ENCODE peak calls at places on chromosomes 7 and 10, in six cellular contexts. One of them, this sample, is unnamed.

GRCh38 chr7:1769286-1770200 is 99.5 kb downstream of the ELFN1 start:
- DNase-seq in HepG2: no peak
- DNase-seq in HCT116: no peak
- DNase-seq in K562: no peak
- DNase-seq in GM12878: no peak
- DNase-seq in H1: no peak
- DNase-seq in this sample: no peak

GRCh38 chr10:71719464-71720303 is at the start of gene C10orf105:
- DNase-seq in H1: no peak
- DNase-seq in K562: no peak
- DNase-seq in HepG2: no peak
- DNase-seq in HCT116: no peak
- DNase-seq in GM12878: no peak
- DNase-seq in this sample: no peak

GRCh38 chr10:44173558-44173894 is 211.4 kb downstream of the CXCL12 start:
- DNase-seq in K562: no peak
- DNase-seq in HepG2: no peak
- DNase-seq in HCT116: no peak
- DNase-seq in GM12878: no peak
- DNase-seq in H1: no peak
- DNase-seq in this sample: no peak

GRCh38 chr10:102152545-102152890 is 329 bp downstream of the NOLC1 start:
- DNase-seq in HCT116: no peak
- DNase-seq in K562: no peak
- DNase-seq in GM12878: no peak
- DNase-seq in H1: no peak
- DNase-seq in HepG2: no peak
- DNase-seq in this sample: no peak

GRCh38 chr7:53191296-53191695 is 155.9 kb downstream of the POM121L12 start:
- DNase-seq in HepG2: no peak
- DNase-seq in HCT116: no peak
- DNase-seq in GM12878: no peak
- DNase-seq in H1: no peak
- DNase-seq in K562: no peak
- DNase-seq in this sample: no peak

GRCh38 chr10:971150-971542 is 17.1 kb upstream of the GTPBP4 start:
- DNase-seq in GM12878: no peak
- DNase-seq in HCT116: no peak
- DNase-seq in K562: no peak
- DNase-seq in HepG2: no peak
- DNase-seq in H1: no peak
- DNase-seq in this sample: no peak

GRCh38 chr7:114130860-114131259 is 212.1 kb upstream of the PPP1R3A start:
- DNase-seq in HepG2: no peak
- DNase-seq in HCT116: no peak
- DNase-seq in K562: no peak
- DNase-seq in GM12878: no peak
- DNase-seq in H1: no peak
- DNase-seq in this sample: no peak

GRCh38 chr7:83957333-83957732 is 237.3 kb downstream of the SEMA3A start:
- DNase-seq in HepG2: no peak
- DNase-seq in H1: no peak
- DNase-seq in K562: no peak
- DNase-seq in GM12878: no peak
- DNase-seq in HCT116: no peak
- DNase-seq in this sample: no peak

GRCh38 chr7:84187087-84187805 is 7.3 kb downstream of the SEMA3A start:
- DNase-seq in HepG2: no peak
- DNase-seq in GM12878: no peak
- DNase-seq in H1: no peak
- DNase-seq in HCT116: no peak
- DNase-seq in K562: no peak
- DNase-seq in this sample: no peak

GRCh38 chr7:116113310-116113709 is 82.7 kb upstream of the TFEC start:
- DNase-seq in HepG2: no peak
- DNase-seq in H1: no peak
- DNase-seq in K562: no peak
- DNase-seq in GM12878: no peak
- DNase-seq in HCT116: no peak
- DNase-seq in this sample: no peak

GRCh38 chr7:5139998-5140397 is 50.0 kb upstream of the WIPI2 start:
- DNase-seq in GM12878: peak
- DNase-seq in H1: no peak
- DNase-seq in HepG2: peak
- DNase-seq in HCT116: peak
- DNase-seq in K562: peak
- DNase-seq in this sample: peak

GRCh38 chr7:36130236-36130945 is 22.7 kb upstream of the EEPD1 start:
- DNase-seq in K562: no peak
- DNase-seq in H1: no peak
- DNase-seq in HepG2: no peak
- DNase-seq in HCT116: no peak
- DNase-seq in GM12878: no peak
- DNase-seq in this sample: no peak

GRCh38 chr10:14578060-14578952 is 196.4 kb downstream of the FAM107B start:
- DNase-seq in GM12878: no peak
- DNase-seq in HepG2: peak
- DNase-seq in H1: no peak
- DNase-seq in HCT116: no peak
- DNase-seq in K562: no peak
- DNase-seq in this sample: no peak

GRCh38 chr7:48161407-48162125 is 9.7 kb upstream of the ABCA13 start:
- DNase-seq in HCT116: no peak
- DNase-seq in H1: no peak
- DNase-seq in HepG2: no peak
- DNase-seq in K562: no peak
- DNase-seq in GM12878: no peak
- DNase-seq in this sample: no peak

GRCh38 chr7:17624379-17624778 is 315.9 kb downstream of the SNX13 start:
- DNase-seq in GM12878: no peak
- DNase-seq in K562: no peak
- DNase-seq in HepG2: no peak
- DNase-seq in H1: no peak
- DNase-seq in HCT116: no peak
- DNase-seq in this sample: no peak

GRCh38 chr10:133201948-133202725 is 27.9 kb upstream of the UTF1 start:
- DNase-seq in HCT116: no peak
- DNase-seq in HepG2: no peak
- DNase-seq in H1: no peak
- DNase-seq in K562: no peak
- DNase-seq in GM12878: no peak
- DNase-seq in this sample: no peak

GRCh38 chr7:18495412-18496335 is at the start of gene HDAC9:
- DNase-seq in HCT116: no peak
- DNase-seq in H1: no peak
- DNase-seq in HepG2: no peak
- DNase-seq in K562: no peak
- DNase-seq in GM12878: peak
- DNase-seq in this sample: peak

GRCh38 chr10:129966370-129966769 is 2.3 kb upstream of the EBF3 start:
- DNase-seq in H1: no peak
- DNase-seq in K562: no peak
- DNase-seq in GM12878: no peak
- DNase-seq in HepG2: no peak
- DNase-seq in HCT116: no peak
- DNase-seq in this sample: no peak

GRCh38 chr10:129965940-129966339 is 1.9 kb upstream of the EBF3 start:
- DNase-seq in HepG2: no peak
- DNase-seq in K562: no peak
- DNase-seq in H1: no peak
- DNase-seq in HCT116: no peak
- DNase-seq in GM12878: no peak
- DNase-seq in this sample: no peak

GRCh38 chr10:129964611-129965417 is 740 bp upstream of the EBF3 start:
- DNase-seq in H1: no peak
- DNase-seq in K562: no peak
- DNase-seq in GM12878: no peak
- DNase-seq in HCT116: no peak
- DNase-seq in HepG2: no peak
- DNase-seq in this sample: no peak

GRCh38 chr10:129963831-129964501 is at the start of gene EBF3:
- DNase-seq in GM12878: no peak
- DNase-seq in HCT116: no peak
- DNase-seq in K562: peak
- DNase-seq in H1: no peak
- DNase-seq in HepG2: no peak
- DNase-seq in this sample: no peak

GRCh38 chr10:129965418-129965793 is 1.3 kb upstream of the EBF3 start:
- DNase-seq in GM12878: no peak
- DNase-seq in K562: no peak
- DNase-seq in H1: no peak
- DNase-seq in HCT116: no peak
- DNase-seq in HepG2: no peak
- DNase-seq in this sample: no peak
- H3K9ac ChIP-seq in GM12878: no peak
- H3K9ac ChIP-seq in K562: no peak
- H3K9ac ChIP-seq in H1: no peak
- H3K9ac ChIP-seq in HCT116: no peak
- H3K9ac ChIP-seq in HepG2: no peak
- H3K9ac ChIP-seq in this sample: no peak

GRCh38 chr7:22108151-22108845 is 162.6 kb upstream of the CDCA7L start:
- DNase-seq in HepG2: no peak
- DNase-seq in HCT116: no peak
- DNase-seq in K562: no peak
- DNase-seq in GM12878: no peak
- DNase-seq in H1: no peak
- DNase-seq in this sample: no peak
- TF ChIP-seq ZNF274 in HepG2: no peak
- TF ChIP-seq ZNF274 in HCT116: no peak
- TF ChIP-seq ZNF274 in K562: no peak
- TF ChIP-seq ZNF274 in GM12878: no peak
- TF ChIP-seq ZNF274 in H1: no peak
- TF ChIP-seq ZNF274 in this sample: no peak

GRCh38 chr7:121449304-121449703 is 53.2 kb upstream of the FAM3C start:
- DNase-seq in GM12878: no peak
- DNase-seq in HepG2: no peak
- DNase-seq in HCT116: no peak
- DNase-seq in K562: no peak
- DNase-seq in H1: no peak
- DNase-seq in this sample: no peak

GRCh38 chr7:121451367-121452073 is 55.4 kb upstream of the FAM3C start:
- DNase-seq in K562: no peak
- DNase-seq in HCT116: no peak
- DNase-seq in H1: no peak
- DNase-seq in HepG2: no peak
- DNase-seq in GM12878: no peak
- DNase-seq in this sample: no peak

GRCh38 chr7:121450631-121451030 is 54.5 kb upstream of the FAM3C start:
- DNase-seq in K562: no peak
- DNase-seq in H1: no peak
- DNase-seq in GM12878: no peak
- DNase-seq in HepG2: no peak
- DNase-seq in HCT116: no peak
- DNase-seq in this sample: no peak

GRCh38 chr7:121449735-121450134 is 53.6 kb upstream of the FAM3C start:
- DNase-seq in H1: no peak
- DNase-seq in HCT116: no peak
- DNase-seq in K562: no peak
- DNase-seq in GM12878: no peak
- DNase-seq in HepG2: no peak
- DNase-seq in this sample: no peak

GRCh38 chr7:121452400-121452799 is 56.3 kb upstream of the FAM3C start:
- DNase-seq in K562: no peak
- DNase-seq in HepG2: no peak
- DNase-seq in GM12878: no peak
- DNase-seq in H1: no peak
- DNase-seq in HCT116: no peak
- DNase-seq in this sample: no peak
- H3K9ac ChIP-seq in K562: no peak
- H3K9ac ChIP-seq in HepG2: no peak
- H3K9ac ChIP-seq in GM12878: no peak
- H3K9ac ChIP-seq in H1: no peak
- H3K9ac ChIP-seq in HCT116: no peak
- H3K9ac ChIP-seq in this sample: no peak

GRCh38 chr10:62381385-62382102 is 7.4 kb downstream of the ZNF365 start:
- DNase-seq in HepG2: no peak
- DNase-seq in GM12878: no peak
- DNase-seq in H1: no peak
- DNase-seq in HCT116: no peak
- DNase-seq in K562: no peak
- DNase-seq in this sample: no peak

GRCh38 chr10:62384447-62385081 is 10.4 kb downstream of the ZNF365 start:
- DNase-seq in H1: no peak
- DNase-seq in K562: no peak
- DNase-seq in GM12878: no peak
- DNase-seq in HCT116: peak
- DNase-seq in HepG2: no peak
- DNase-seq in this sample: no peak

GRCh38 chr10:62386401-62387320 is 12.5 kb downstream of the ZNF365 start:
- DNase-seq in H1: no peak
- DNase-seq in HCT116: no peak
- DNase-seq in GM12878: no peak
- DNase-seq in HepG2: no peak
- DNase-seq in K562: no peak
- DNase-seq in this sample: no peak

GRCh38 chr10:62382831-62383230 is 8.7 kb downstream of the ZNF365 start:
- DNase-seq in GM12878: no peak
- DNase-seq in HepG2: no peak
- DNase-seq in H1: no peak
- DNase-seq in K562: no peak
- DNase-seq in HCT116: no peak
- DNase-seq in this sample: no peak

DNA sequence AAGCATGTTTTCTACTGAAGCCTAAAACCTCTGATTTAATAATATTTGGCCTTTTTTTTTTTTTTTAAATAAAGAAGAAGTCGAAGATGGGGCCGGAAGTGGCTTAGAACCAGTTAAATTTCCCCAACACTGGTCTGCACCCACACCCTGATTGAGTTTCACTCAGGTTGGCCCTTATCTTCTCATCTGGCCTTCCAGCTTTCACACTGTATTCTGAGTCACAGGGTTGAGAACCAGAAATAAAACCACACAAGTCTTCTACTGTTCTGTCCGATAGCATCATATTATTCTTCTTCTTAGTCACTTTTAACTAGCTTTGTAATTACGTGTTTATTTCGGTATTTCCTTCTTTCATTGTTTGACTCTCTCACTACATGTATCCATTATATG is 9.9 kb downstream of the ZNF365 start:
- DNase-seq in HepG2: no peak
- DNase-seq in H1: no peak
- DNase-seq in K562: peak
- DNase-seq in HCT116: peak
- DNase-seq in GM12878: peak
- DNase-seq in this sample: no peak
- TF ChIP-seq ZNF274 in HepG2: no peak
- TF ChIP-seq ZNF274 in H1: no peak
- TF ChIP-seq ZNF274 in K562: no peak
- TF ChIP-seq ZNF274 in HCT116: no peak
- TF ChIP-seq ZNF274 in GM12878: no peak
- TF ChIP-seq ZNF274 in this sample: no peak

GRCh38 chr7:22809902-22810642 is 12.6 kb downstream of the TOMM7 start:
- DNase-seq in H1: no peak
- DNase-seq in HepG2: peak
- DNase-seq in K562: no peak
- DNase-seq in GM12878: no peak
- DNase-seq in HCT116: no peak
- DNase-seq in this sample: no peak
- H3K9ac ChIP-seq in H1: no peak
- H3K9ac ChIP-seq in HepG2: no peak
- H3K9ac ChIP-seq in K562: no peak
- H3K9ac ChIP-seq in GM12878: no peak
- H3K9ac ChIP-seq in HCT116: no peak
- H3K9ac ChIP-seq in this sample: no peak

GRCh38 chr7:111049971-111050680 is 40.8 kb upstream of the LRRN3 start:
- DNase-seq in GM12878: no peak
- DNase-seq in H1: no peak
- DNase-seq in HCT116: no peak
- DNase-seq in HepG2: no peak
- DNase-seq in K562: no peak
- DNase-seq in this sample: no peak
- TF ChIP-seq ZNF274 in GM12878: no peak
- TF ChIP-seq ZNF274 in H1: no peak
- TF ChIP-seq ZNF274 in HCT116: no peak
- TF ChIP-seq ZNF274 in HepG2: no peak
- TF ChIP-seq ZNF274 in K562: no peak
- TF ChIP-seq ZNF274 in this sample: no peak